ENCODE peak calls at places on chromosomes 7 and 10, in nine cellular contexts. K is omental fat pad; Q is cardiac muscle cell; H is fibroblast of lung; C is SK-N-SH; O is mucosa of descending colon; F is CD4-positive, alpha-beta T cell; A is chondrocyte; X is epithelial cell of esophagus. G is an unnamed sample.
A peak's percentile ranks its signal among the peaks of the same experiment; 100 is the strongest.

GRCh38 chr7:55060690-55061414 is 42.0 kb downstream of the EGFR start:
- DNase-seq in K (no peak), Q (peak; percentile 76), H (peak; percentile 58), C (no peak), O (no peak), F (no peak), A (no peak), X (no peak), G (no peak)

GRCh38 chr10:132624847-132625839 is 87.6 kb downstream of the INPP5A start:
- DNase-seq in K (peak; percentile 17), Q (no peak), H (no peak), C (no peak), O (peak; percentile 9), F (no peak), A (no peak), X (no peak), G (no peak)

GRCh38 chr10:71834343-71834674 is 16.7 kb downstream of the PSAP start:
- DNase-seq in K (no peak), Q (no peak), H (no peak), C (no peak), O (no peak), F (no peak), A (no peak), X (no peak), G (no peak)

GRCh38 chr10:21173964-21174669 is 277.0 kb upstream of the NEBL start:
- DNase-seq in K (no peak), Q (peak; percentile 61), H (no peak), C (peak; percentile 88), O (peak; percentile 82), F (no peak), A (no peak), X (peak; percentile 73), G (no peak)

GRCh38 chr7:38681882-38682281 is 50.7 kb upstream of the AMPH start:
- DNase-seq in K (no peak), Q (peak; percentile 36), H (peak; percentile 30), C (no peak), O (no peak), F (no peak), A (no peak), X (no peak), G (no peak)

GRCh38 chr7:38335490-38336135 is 62.2 kb upstream of the TARP start:
- DNase-seq in K (peak; percentile 46), Q (peak; percentile 90), H (peak; percentile 80), C (peak; percentile 79), O (peak; percentile 89), F (peak; percentile 69), A (no peak), X (peak; percentile 73), G (peak; percentile 90)

GRCh38 chr10:4061441-4061951 is 276.5 kb upstream of the KLF6 start:
- DNase-seq in K (no peak), Q (peak; percentile 59), H (peak; percentile 89), C (no peak), O (peak; percentile 78), F (no peak), A (no peak), X (peak; percentile 65), G (no peak)

GRCh38 chr10:52284416-52285013 is 29.6 kb upstream of the DKK1 start:
- DNase-seq in K (no peak), Q (no peak), H (no peak), C (no peak), O (no peak), F (no peak), A (no peak), X (no peak), G (no peak)

GRCh38 chr10:111207525-111207924 is 130.7 kb downstream of the ADRA2A start:
- DNase-seq in K (no peak), Q (no peak), H (no peak), C (peak; percentile 5), O (peak; percentile 82), F (peak; percentile 2), A (no peak), X (no peak), G (no peak)
- TF ChIP-seq CTCF in K (no peak), Q (no peak), H (peak; percentile 1), C (no peak), O (peak; percentile 17), F (no peak), A (no peak), X (no peak), G (no peak)

GRCh38 chr7:97499204-97499603 is 232.7 kb upstream of the TAC1 start:
- DNase-seq in K (no peak), Q (peak; percentile 20), H (no peak), C (peak; percentile 55), O (peak; percentile 27), F (no peak), A (no peak), X (peak; percentile 60), G (no peak)
- TF ChIP-seq CTCF in K (no peak), Q (peak; percentile 26), H (peak; percentile 16), C (peak; percentile 72), O (no peak), F (peak; percentile 15), A (peak; percentile 76), X (peak; percentile 62), G (no peak)

DNA sequence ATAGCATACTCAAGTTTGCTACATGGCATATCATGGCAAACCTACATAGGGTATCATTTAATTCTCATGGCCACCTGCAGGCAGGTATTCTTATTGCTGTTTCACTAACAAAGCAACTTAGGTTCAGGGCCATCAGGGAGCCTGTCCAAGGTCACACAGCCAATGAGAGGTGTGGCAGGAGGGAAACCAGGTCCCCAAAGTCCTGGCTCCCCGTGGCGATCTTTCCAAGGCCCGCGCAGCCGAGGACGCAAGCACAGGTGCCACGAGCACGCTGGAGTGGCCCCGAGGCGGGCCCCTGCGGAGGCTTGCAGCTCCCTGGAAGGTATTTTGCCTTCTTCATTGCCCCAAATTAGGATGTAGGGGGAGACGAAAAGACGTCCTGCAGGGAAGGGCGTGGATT is 20.8 kb downstream of the PRKAG2 start:
- DNase-seq in K (no peak), Q (no peak), H (no peak), C (no peak), O (no peak), F (no peak), A (peak; percentile 70), X (peak; percentile 14), G (no peak)
- TF ChIP-seq CTCF in K (no peak), Q (no peak), H (no peak), C (peak; percentile 20), O (no peak), F (no peak), A (no peak), X (peak; percentile 38), G (no peak)

GRCh38 chr7:87784424-87784823 is 91.7 kb downstream of the SLC25A40 start:
- DNase-seq in K (no peak), Q (peak; percentile 2), H (peak; percentile 2), C (no peak), O (no peak), F (no peak), A (no peak), X (peak; percentile 15), G (no peak)
- TF ChIP-seq CTCF in K (no peak), Q (no peak), H (peak; percentile 5), C (peak; percentile 19), O (no peak), F (no peak), A (peak; percentile 21), X (no peak), G (no peak)